ENCODE peak calls at places on chromosomes 6 and 20, in five cellular contexts. One of them, this sample, is unnamed.

GRCh38 chr6:2744778-2745177 is 5.9 kb downstream of the MYLK4 start:
- DNase-seq in cardiac muscle cell: no peak
- DNase-seq in GM06990: no peak
- DNase-seq in HEK293T: no peak
- DNase-seq in breast epithelium: no peak
- DNase-seq in this sample: no peak

GRCh38 chr6:28982476-28983266 is 22.4 kb downstream of the ZNF311 start:
- DNase-seq in GM06990: no peak
- DNase-seq in cardiac muscle cell: peak
- DNase-seq in breast epithelium: no peak
- DNase-seq in HEK293T: peak
- DNase-seq in this sample: peak

GRCh38 chr20:34333786-34334185 is 29.3 kb upstream of the ITCH start:
- DNase-seq in HEK293T: no peak
- DNase-seq in GM06990: no peak
- DNase-seq in breast epithelium: no peak
- DNase-seq in cardiac muscle cell: no peak
- DNase-seq in this sample: no peak

GRCh38 chr20:58670659-58671058 is 19.6 kb downstream of the STX16 start:
- DNase-seq in breast epithelium: no peak
- DNase-seq in HEK293T: no peak
- DNase-seq in GM06990: no peak
- DNase-seq in cardiac muscle cell: no peak
- DNase-seq in this sample: no peak

GRCh38 chr6:141484726-141485125 is 648.0 kb upstream of the GJE1 start:
- DNase-seq in GM06990: peak
- DNase-seq in cardiac muscle cell: peak
- DNase-seq in HEK293T: no peak
- DNase-seq in breast epithelium: no peak
- DNase-seq in this sample: no peak

GRCh38 chr6:142377112-142377848 is 75.5 kb downstream of the ADGRG6 start:
- DNase-seq in breast epithelium: no peak
- DNase-seq in GM06990: no peak
- DNase-seq in HEK293T: peak
- DNase-seq in cardiac muscle cell: peak
- DNase-seq in this sample: peak

GRCh38 chr6:155586036-155586557 is 130.5 kb upstream of the NOX3 start:
- DNase-seq in breast epithelium: no peak
- DNase-seq in HEK293T: no peak
- DNase-seq in cardiac muscle cell: no peak
- DNase-seq in GM06990: no peak
- DNase-seq in this sample: no peak

GRCh38 chr6:84979541-84979940 is 215.1 kb upstream of the TBX18 start:
- DNase-seq in cardiac muscle cell: peak
- DNase-seq in GM06990: no peak
- DNase-seq in breast epithelium: no peak
- DNase-seq in HEK293T: no peak
- DNase-seq in this sample: no peak

GRCh38 chr20:23013429-23013828 is 21.7 kb upstream of the SSTR4 start:
- DNase-seq in HEK293T: no peak
- DNase-seq in breast epithelium: no peak
- DNase-seq in GM06990: no peak
- DNase-seq in cardiac muscle cell: peak
- DNase-seq in this sample: no peak

GRCh38 chr20:44762466-44763140 is 16.9 kb downstream of the KCNK15 start:
- DNase-seq in HEK293T: no peak
- DNase-seq in GM06990: no peak
- DNase-seq in cardiac muscle cell: no peak
- DNase-seq in breast epithelium: no peak
- DNase-seq in this sample: no peak

GRCh38 chr20:34938466-34939163 is 17.0 kb downstream of the GSS start:
- DNase-seq in GM06990: no peak
- DNase-seq in HEK293T: no peak
- DNase-seq in cardiac muscle cell: no peak
- DNase-seq in breast epithelium: no peak
- DNase-seq in this sample: no peak

GRCh38 chr6:4370066-4370465 is 234.7 kb upstream of the ECI2 start:
- DNase-seq in cardiac muscle cell: peak
- DNase-seq in breast epithelium: no peak
- DNase-seq in HEK293T: no peak
- DNase-seq in GM06990: no peak
- DNase-seq in this sample: no peak

GRCh38 chr6:162177733-162178132 is 549.8 kb downstream of the PRKN start:
- DNase-seq in HEK293T: peak
- DNase-seq in cardiac muscle cell: peak
- DNase-seq in breast epithelium: no peak
- DNase-seq in GM06990: no peak
- DNase-seq in this sample: no peak

GRCh38 chr6:8061736-8062135 is 2.5 kb downstream of the BLOC1S5 start:
- DNase-seq in HEK293T: no peak
- DNase-seq in GM06990: no peak
- DNase-seq in breast epithelium: no peak
- DNase-seq in cardiac muscle cell: no peak
- DNase-seq in this sample: no peak